ENCODE peak calls at places on chromosomes 4 and X, in seven cellular contexts. P, C, D, Y, W, V and E are unnamed samples. For H3K27me3, the result is how much of the 10 kb centered on the place peaks cover.

GRCh38 chrX:68462653-68463052 is 29.4 kb upstream of the OPHN1 start:
- DNase-seq in P (no peak), C (no peak), D (no peak), Y (no peak), W (peak), V (no peak), E (no peak)

GRCh38 chr4:53714377-53715140 is 123.3 kb upstream of the LNX1 start:
- DNase-seq in P (no peak), C (no peak), D (no peak), Y (no peak), W (peak), V (no peak), E (no peak)

GRCh38 chr4:48578132-48578964 is 88.3 kb downstream of the ZAR1 start:
- DNase-seq in P (no peak), C (peak), D (no peak), Y (peak), W (peak), V (no peak), E (peak)

GRCh38 chr4:183407635-183408463 is 36.6 kb upstream of the CDKN2AIP start:
- DNase-seq in P (no peak), C (no peak), D (no peak), Y (no peak), W (no peak), V (no peak), E (peak)

GRCh38 chrX:122238801-122239200 is 945.3 kb upstream of the GRIA3 start:
- DNase-seq in P (no peak), C (peak), D (no peak), Y (no peak), W (no peak), V (no peak), E (no peak)

GRCh38 chr4:176451441-176451840 is 131.7 kb downstream of the SPCS3 start:
- DNase-seq in P (no peak), C (no peak), D (no peak), Y (no peak), W (no peak), V (no peak), E (no peak)

GRCh38 chrX:12901486-12901885 is 4.9 kb upstream of the TLR8 start:
- DNase-seq in P (peak), C (peak), D (no peak), Y (peak), W (peak), V (peak), E (no peak)

GRCh38 chr4:149176019-149176418 is 639.6 kb downstream of the IQCM start:
- DNase-seq in P (no peak), C (no peak), D (no peak), Y (no peak), W (no peak), V (no peak), E (no peak)

GRCh38 chr4:110211007-110211769 is 12.8 kb upstream of the ELOVL6 start:
- DNase-seq in P (no peak), C (peak), D (no peak), Y (no peak), W (peak), V (no peak), E (no peak)

GRCh38 chrX:139194571-139195280 is 335.8 kb upstream of the F9 start:
- DNase-seq in P (peak), C (peak), D (no peak), Y (no peak), W (no peak), V (no peak), E (no peak)

GRCh38 chr4:155828628-155829027 is 37.4 kb downstream of the ASIC5 start:
- DNase-seq in P (no peak), C (no peak), D (no peak), Y (no peak), W (peak), V (no peak), E (no peak)

GRCh38 chrX:20019672-20020365 is 29.0 kb upstream of the BCLAF3 start:
- DNase-seq in P (peak), C (no peak), D (no peak), Y (no peak), W (no peak), V (peak), E (no peak)

GRCh38 chrX:43860646-43861370 is 21.4 kb downstream of the MAOB start:
- DNase-seq in P (no peak), C (peak), D (no peak), Y (no peak), W (peak), V (no peak), E (no peak)

GRCh38 chrX:54920610-54921426 is at the start of gene TRO:
- DNase-seq in P (no peak), C (no peak), D (no peak), Y (no peak), W (peak), V (no peak), E (no peak)

GRCh38 chrX:145002776-145003175 is 244.5 kb upstream of the SPANXN1 start:
- DNase-seq in P (no peak), C (peak), D (no peak), Y (no peak), W (no peak), V (no peak), E (no peak)

GRCh38 chrX:72125331-72126047 is 6.2 kb downstream of the RTL5 start:
- DNase-seq in P (no peak), C (no peak), D (no peak), Y (no peak), W (no peak), V (no peak), E (no peak)

GRCh38 chr4:153181293-153182080 is 22.8 kb upstream of the TRIM2 start:
- DNase-seq in P (no peak), C (peak), D (no peak), Y (no peak), W (peak), V (no peak), E (no peak)

GRCh38 chr4:21802406-21802805 is 146.2 kb downstream of the KCNIP4 start:
- DNase-seq in P (no peak), C (peak), D (no peak), Y (no peak), W (no peak), V (no peak), E (no peak)

GRCh38 chr4:48268956-48269860 is at the start of gene TEC:
- DNase-seq in P (peak), C (no peak), D (peak), Y (peak), W (no peak), V (peak), E (peak)

GRCh38 chrX:47664737-47665136 is 5.8 kb upstream of the UXT start:
- DNase-seq in P (no peak), C (no peak), D (no peak), Y (no peak), W (peak), V (no peak), E (no peak)

GRCh38 chrX:10922841-10923240 is 188.3 kb upstream of the HCCS start:
- DNase-seq in P (no peak), C (no peak), D (no peak), Y (no peak), W (no peak), V (no peak), E (no peak)
- H3K27ac ChIP-seq in P (no peak), C (no peak), D (no peak), Y (no peak), W (no peak), V (no peak), E (no peak)

DNA sequence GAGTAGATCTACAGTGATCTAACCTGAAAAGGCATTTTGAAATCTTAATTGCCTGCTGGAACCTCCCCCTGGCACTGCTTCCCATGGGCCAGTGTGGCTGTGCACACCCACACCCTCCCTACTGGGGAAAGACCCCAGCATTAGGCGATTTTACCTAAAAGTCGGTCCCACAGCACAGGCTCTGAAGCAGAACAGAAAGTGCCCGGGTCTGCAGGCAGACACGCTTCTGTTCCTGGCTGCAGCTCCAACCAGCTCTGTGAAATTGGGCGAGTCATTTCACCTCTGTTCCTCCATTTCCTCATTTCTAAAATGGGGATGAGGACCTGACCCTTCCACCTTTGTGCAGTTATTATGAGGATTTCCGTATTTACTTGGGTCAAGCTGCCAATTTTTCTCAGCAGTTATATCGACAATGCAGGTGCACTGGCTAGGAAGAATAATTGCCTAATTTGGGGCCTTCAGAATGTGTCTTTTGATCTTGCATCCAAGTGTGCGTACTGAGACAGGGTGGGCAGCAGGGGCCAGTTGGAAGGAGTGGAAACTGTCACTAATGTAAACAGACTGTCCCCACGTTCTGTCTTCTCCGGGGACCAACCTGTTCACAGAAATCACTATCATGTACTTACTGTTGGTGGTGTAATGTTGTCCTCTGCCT is 7.1 kb downstream of the KLF3 start:
- DNase-seq in P (no peak), C (no peak), D (no peak), Y (no peak), W (no peak), V (no peak), E (no peak)
- H3K27me3 ChIP-seq in P (under half), C (under half), D (under half), Y (under half), W (under half), V (under half), E (under half)

GRCh38 chr4:160319868-160320260 is 1217.0 kb downstream of the RAPGEF2 start:
- DNase-seq in P (no peak), C (peak), D (no peak), Y (no peak), W (no peak), V (no peak), E (no peak)
- TF ChIP-seq CTCF in P (no peak), C (no peak), D (no peak), Y (no peak), W (no peak), V (no peak), E (no peak)

DNA sequence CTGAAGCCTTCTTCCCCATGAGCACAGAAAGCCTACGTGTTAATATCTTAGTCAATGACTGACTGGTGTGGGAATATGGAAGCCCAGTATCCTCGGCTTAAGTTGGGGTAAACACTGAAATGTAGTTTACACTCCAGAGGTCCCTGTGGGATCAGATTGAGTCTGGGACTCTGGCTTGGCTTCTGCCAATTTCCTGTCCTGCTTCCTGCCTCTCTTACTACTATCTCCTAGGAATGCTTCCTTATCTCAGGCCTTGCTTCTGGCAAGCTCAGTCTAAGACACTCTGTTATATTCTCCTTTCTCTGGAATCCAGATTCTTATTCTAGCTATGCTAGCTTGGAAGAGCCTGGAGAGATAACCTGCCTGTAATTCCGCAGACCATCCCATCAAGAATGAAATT is 174.0 kb upstream of the LDB2 start:
- DNase-seq in P (no peak), C (no peak), D (no peak), Y (no peak), W (peak), V (no peak), E (no peak)
- H3K27ac ChIP-seq in P (no peak), C (no peak), D (no peak), Y (no peak), W (no peak), V (peak), E (no peak)

DNA sequence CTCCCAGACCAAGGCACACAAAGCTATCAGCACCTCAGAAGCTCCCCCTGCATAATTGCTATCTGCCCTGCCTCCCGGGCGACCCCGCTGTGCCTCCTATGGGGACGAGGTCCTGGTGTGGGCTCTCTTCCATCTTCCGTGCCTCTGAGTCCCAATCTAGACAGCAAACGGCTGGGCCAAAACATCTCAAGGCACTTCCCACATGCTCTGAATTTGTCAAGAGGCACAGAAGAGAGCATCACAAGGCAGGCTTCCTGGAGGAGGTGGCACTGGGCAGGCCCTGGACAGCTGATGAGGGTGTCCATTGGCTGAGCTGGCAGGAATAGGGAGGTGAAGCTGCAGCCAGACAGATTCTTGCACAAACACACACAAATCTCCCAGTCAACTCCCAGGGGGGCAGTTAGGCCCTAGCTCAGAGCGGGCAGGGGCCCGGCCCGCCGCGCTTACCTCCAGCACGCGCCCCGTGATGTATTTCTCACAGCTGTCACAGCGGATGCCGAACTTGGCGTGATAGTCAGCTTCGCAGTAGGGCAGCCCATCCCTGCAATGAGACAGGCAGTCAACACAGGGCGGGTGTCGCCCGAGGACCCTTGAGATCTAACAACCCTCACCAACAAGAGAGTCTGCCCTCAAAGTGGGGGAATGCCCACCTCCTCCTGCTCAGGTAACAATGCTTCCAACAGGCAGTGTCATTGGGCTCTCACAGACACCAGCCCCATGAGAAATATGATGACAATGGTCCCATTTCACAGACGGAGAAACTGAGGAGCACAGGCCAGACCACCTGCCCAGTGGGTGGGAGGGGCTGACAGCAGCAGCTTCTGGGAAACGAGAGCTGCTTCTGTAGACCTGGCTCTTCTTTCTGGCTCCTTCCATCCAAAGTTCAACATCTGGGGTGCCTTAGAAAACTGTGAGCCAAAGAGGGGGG is 81.2 kb downstream of the ABLIM2 start:
- DNase-seq in P (no peak), C (no peak), D (no peak), Y (no peak), W (no peak), V (no peak), E (no peak)
- H3K27me3 ChIP-seq in P (under half), C (under half), D (under half), Y (under half), W (half or more), V (under half), E (under half)

GRCh38 chr4:140189846-140190245 is 35.9 kb upstream of the MAML3 start:
- DNase-seq in P (no peak), C (no peak), D (no peak), Y (no peak), W (no peak), V (no peak), E (no peak)

GRCh38 chr4:140198942-140199341 is 45.0 kb upstream of the MAML3 start:
- DNase-seq in P (no peak), C (no peak), D (no peak), Y (no peak), W (no peak), V (no peak), E (no peak)

DNA sequence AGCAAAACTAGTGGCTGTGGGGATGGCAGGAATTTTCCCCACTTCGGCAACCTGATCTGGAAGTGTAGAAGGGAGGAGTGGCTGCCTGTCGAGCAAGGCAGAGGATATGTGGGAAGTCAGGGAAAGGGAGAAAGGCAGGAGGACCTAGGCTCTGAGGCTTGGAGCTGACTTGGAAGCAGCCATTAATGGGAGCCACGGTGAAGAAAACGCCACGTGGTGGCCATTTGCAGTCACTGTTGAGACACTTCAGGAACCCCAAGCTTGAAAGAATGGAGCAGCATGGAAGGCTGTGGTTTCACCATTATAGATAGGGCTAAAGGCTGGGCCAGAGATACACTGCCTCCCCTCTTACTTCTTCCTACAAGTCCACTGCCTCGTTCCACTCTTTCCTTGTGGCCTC is 41.8 kb upstream of the MAML3 start:
- DNase-seq in P (no peak), C (no peak), D (no peak), Y (no peak), W (no peak), V (no peak), E (no peak)
- TF ChIP-seq CTCF in P (no peak), C (no peak), D (no peak), Y (no peak), W (no peak), V (peak), E (no peak)

GRCh38 chrX:39889704-39890103 is 208.1 kb downstream of the BCOR start:
- DNase-seq in P (no peak), C (no peak), D (no peak), Y (no peak), W (no peak), V (no peak), E (no peak)
- H3K27ac ChIP-seq in P (no peak), C (no peak), D (no peak), Y (no peak), W (no peak), V (peak), E (no peak)

DNA sequence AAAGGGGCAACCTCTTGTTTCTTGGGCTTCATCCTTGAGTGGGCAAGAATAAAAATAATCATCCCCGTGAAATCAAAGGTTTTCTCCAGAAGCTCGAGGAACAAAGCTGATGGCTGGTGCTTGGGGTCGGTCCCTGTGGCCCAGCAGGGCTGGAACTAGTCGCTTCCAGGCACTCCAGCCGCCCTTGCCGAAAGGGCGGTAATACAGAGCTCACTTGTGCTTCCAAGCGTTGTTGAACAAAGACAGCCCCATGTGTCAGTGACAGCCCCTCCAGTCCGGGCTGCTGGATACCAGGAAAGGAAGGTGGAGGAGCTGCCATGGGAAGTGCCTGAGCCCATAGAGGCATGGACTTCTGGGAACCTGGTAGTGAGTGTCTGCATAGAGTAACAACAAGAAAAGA is 5.2 kb downstream of the HELT start:
- DNase-seq in P (no peak), C (no peak), D (no peak), Y (no peak), W (no peak), V (no peak), E (no peak)
- H3K27me3 ChIP-seq in P (half or more), C (under half), D (under half), Y (under half), W (half or more), V (half or more), E (under half)

GRCh38 chr4:173529505-173530325 is at the start of gene HAND2:
- DNase-seq in P (peak), C (no peak), D (no peak), Y (no peak), W (peak), V (peak), E (peak)
- TF ChIP-seq CTCF in P (no peak), C (no peak), D (no peak), Y (no peak), W (no peak), V (no peak), E (no peak)

GRCh38 chrX:133563705-133564104 is 148.4 kb upstream of the GPC4 start:
- DNase-seq in P (no peak), C (no peak), D (no peak), Y (no peak), W (no peak), V (no peak), E (peak)

GRCh38 chrX:133555796-133556458 is 140.6 kb upstream of the GPC4 start:
- DNase-seq in P (no peak), C (no peak), D (no peak), Y (no peak), W (no peak), V (no peak), E (no peak)

GRCh38 chrX:133561251-133561650 is 146.0 kb upstream of the GPC4 start:
- DNase-seq in P (no peak), C (no peak), D (no peak), Y (no peak), W (no peak), V (no peak), E (no peak)

GRCh38 chrX:133559909-133560308 is 144.6 kb upstream of the GPC4 start:
- DNase-seq in P (no peak), C (no peak), D (no peak), Y (no peak), W (no peak), V (no peak), E (no peak)
- H3K27ac ChIP-seq in P (no peak), C (no peak), D (no peak), Y (no peak), W (no peak), V (no peak), E (no peak)